ENCODE peak calls at places on chromosomes 12 and 14, in five cellular contexts. G is mucosa of descending colon, F is HL-60, I is fibroblast of pulmonary artery, R is AG10803. M is an unnamed sample.

GRCh38 chr14:50303744-50304471 is 8.1 kb downstream of the L2HGDH start:
- DNase-seq in G (no peak), F (peak), I (peak), R (peak), M (no peak)

GRCh38 chr12:84856156-84856900 is 56.3 kb downstream of the SLC6A15 start:
- DNase-seq in G (no peak), F (no peak), I (no peak), R (no peak), M (peak)

GRCh38 chr12:47874316-47874715 is 30.5 kb downstream of the VDR start:
- DNase-seq in G (no peak), F (no peak), I (no peak), R (no peak), M (no peak)

GRCh38 chr12:113889076-113889475 is 77.0 kb downstream of the RBM19 start:
- DNase-seq in G (no peak), F (no peak), I (no peak), R (peak), M (peak)

GRCh38 chr12:108752387-108752786 is 21.1 kb upstream of the CORO1C start:
- DNase-seq in G (no peak), F (no peak), I (peak), R (no peak), M (no peak)

GRCh38 chr12:48999371-49000131 is at the start of gene DDN:
- DNase-seq in G (no peak), F (no peak), I (no peak), R (peak), M (peak)

GRCh38 chr14:56170877-56171422 is 52.7 kb downstream of the PELI2 start:
- DNase-seq in G (no peak), F (no peak), I (no peak), R (no peak), M (no peak)

GRCh38 chr14:91246051-91246852 is 1.7 kb upstream of the GPR68 start:
- DNase-seq in G (no peak), F (no peak), I (no peak), R (no peak), M (no peak)

GRCh38 chr12:32586390-32586789 is 92.7 kb upstream of the DNM1L start:
- DNase-seq in G (no peak), F (peak), I (peak), R (peak), M (peak)

GRCh38 chr12:95997911-95998510 is 1.9 kb upstream of the HAL start:
- DNase-seq in G (no peak), F (no peak), I (no peak), R (no peak), M (no peak)

GRCh38 chr12:63302269-63302940 is 151.4 kb upstream of the AVPR1A start:
- DNase-seq in G (no peak), F (no peak), I (no peak), R (no peak), M (no peak)

GRCh38 chr14:32906672-32907071 is 32.0 kb upstream of the NPAS3 start:
- DNase-seq in G (no peak), F (no peak), I (no peak), R (no peak), M (no peak)

GRCh38 chr12:115312901-115313300 is 628.9 kb upstream of the TBX3 start:
- DNase-seq in G (no peak), F (no peak), I (no peak), R (no peak), M (no peak)

GRCh38 chr14:65103150-65103760 is 938 bp upstream of the MAX start:
- DNase-seq in G (peak), F (peak), I (peak), R (peak), M (peak)

GRCh38 chr14:54480830-54481562 is 7.8 kb downstream of the GMFB start:
- DNase-seq in G (no peak), F (no peak), I (no peak), R (no peak), M (no peak)

GRCh38 chr14:101202627-101203404 is 299.3 kb upstream of the RTL1 start:
- DNase-seq in G (no peak), F (no peak), I (no peak), R (no peak), M (no peak)

GRCh38 chr14:77220246-77221017 is 38.8 kb downstream of the TMEM63C start:
- DNase-seq in G (no peak), F (no peak), I (no peak), R (no peak), M (no peak)

GRCh38 chr12:71947645-71948105 is 9.0 kb downstream of the TPH2 start:
- DNase-seq in G (no peak), F (no peak), I (peak), R (peak), M (peak)

GRCh38 chr12:6949063-6949594 is 2.0 kb upstream of the PTPN6 start:
- DNase-seq in G (peak), F (no peak), I (no peak), R (no peak), M (no peak)

GRCh38 chr12:57796996-57797395 is 14.4 kb downstream of the TSFM start:
- DNase-seq in G (no peak), F (no peak), I (no peak), R (peak), M (no peak)

GRCh38 chr14:77883479-77884238 is 83.8 kb downstream of the ADCK1 start:
- DNase-seq in G (no peak), F (no peak), I (no peak), R (no peak), M (no peak)

GRCh38 chr14:75972729-75973480 is 8.9 kb downstream of the TGFB3 start:
- DNase-seq in G (no peak), F (no peak), I (no peak), R (no peak), M (no peak)

GRCh38 chr14:101840649-101841365 is 79.3 kb downstream of the PPP2R5C start:
- DNase-seq in G (no peak), F (no peak), I (no peak), R (no peak), M (no peak)

GRCh38 chr14:59829469-59829868 is 41.1 kb downstream of the RTN1 start:
- DNase-seq in G (no peak), F (no peak), I (no peak), R (peak), M (no peak)

GRCh38 chr12:62396750-62397149 is 69.9 kb upstream of the MON2 start:
- DNase-seq in G (no peak), F (no peak), I (peak), R (no peak), M (no peak)

GRCh38 chr12:106152334-106152733 is 13.6 kb upstream of the NUAK1 start:
- DNase-seq in G (no peak), F (no peak), I (no peak), R (no peak), M (no peak)

GRCh38 chr12:2165021-2165420 is 112.2 kb downstream of the CACNA1C start:
- DNase-seq in G (no peak), F (no peak), I (no peak), R (peak), M (no peak)

GRCh38 chr12:2161478-2161877 is 108.7 kb downstream of the CACNA1C start:
- DNase-seq in G (peak), F (no peak), I (peak), R (peak), M (no peak)

GRCh38 chr12:2156333-2156732 is 103.5 kb downstream of the CACNA1C start:
- DNase-seq in G (no peak), F (no peak), I (no peak), R (no peak), M (no peak)

GRCh38 chr12:2163172-2163927 is 110.6 kb downstream of the CACNA1C start:
- DNase-seq in G (peak), F (no peak), I (peak), R (peak), M (peak)

DNA sequence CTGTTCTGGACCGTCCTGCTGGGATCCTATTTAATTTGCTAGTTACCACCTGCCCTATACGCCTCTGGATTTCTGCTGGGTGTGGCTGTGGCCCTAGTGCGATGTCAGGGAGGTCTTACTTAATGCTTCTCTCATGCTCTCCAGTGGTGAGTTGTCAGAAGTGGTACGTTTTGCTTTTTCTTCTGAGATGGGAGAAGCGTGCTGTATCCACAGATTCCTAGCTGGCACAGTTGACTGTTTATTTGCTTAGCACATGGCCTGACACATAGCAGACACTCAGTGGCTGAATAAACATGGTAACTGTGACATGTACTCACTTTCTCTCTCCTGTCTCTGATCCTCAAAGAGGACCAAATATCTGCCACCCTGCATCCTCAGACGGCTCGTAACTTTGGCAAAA is 107.3 kb downstream of the CACNA1C start:
- DNase-seq in G (no peak), F (no peak), I (no peak), R (peak), M (peak)
- TF ChIP-seq CTCF in G (no peak), F (no peak), I (no peak), R (no peak), M (no peak)

GRCh38 chr14:99645545-99646505 is 896 bp downstream of the HHIPL1 start:
- DNase-seq in G (no peak), F (no peak), I (no peak), R (no peak), M (no peak)
- H3K4me3 ChIP-seq in G (no peak), F (no peak), I (peak), R (peak), M (peak)

GRCh38 chr12:127559349-127560040 is 707.5 kb upstream of the TMEM132C start:
- DNase-seq in G (peak), F (peak), I (peak), R (peak), M (peak)
- TF ChIP-seq CTCF in G (no peak), F (peak), I (peak), R (peak), M (peak)

DNA sequence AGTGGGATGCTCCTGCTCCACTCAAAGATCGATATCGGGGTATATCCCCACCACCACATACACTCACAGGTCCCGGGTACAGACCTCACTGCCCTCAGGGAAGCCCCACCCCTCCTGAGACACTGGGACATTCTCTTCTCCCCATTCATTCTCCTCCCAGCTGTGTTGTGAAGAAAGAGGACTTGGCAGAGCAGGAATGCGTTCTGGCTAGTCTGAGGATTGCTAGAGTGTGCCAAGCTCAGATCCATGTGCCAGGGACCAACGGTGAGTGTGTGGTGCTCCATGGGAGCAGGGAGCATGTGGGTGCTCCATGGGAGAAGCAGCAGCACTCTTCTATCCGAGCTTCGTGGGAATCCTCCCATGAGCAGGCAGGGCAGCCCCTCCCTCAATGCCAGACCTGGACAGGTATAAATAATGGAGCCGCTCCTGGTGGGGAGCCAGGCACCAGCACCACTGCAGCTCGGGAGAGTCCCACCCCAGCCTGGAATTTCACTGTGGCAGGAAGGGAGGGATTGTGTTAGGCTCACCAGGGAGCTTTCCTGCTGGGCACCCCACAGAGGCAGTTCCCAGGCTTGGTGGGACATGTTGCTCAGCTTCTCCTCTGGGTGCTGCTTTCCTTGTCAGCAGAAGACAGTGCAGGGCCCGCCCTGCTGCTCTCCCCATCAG is 2.3 kb upstream of the KRT5 start:
- DNase-seq in G (no peak), F (no peak), I (peak), R (peak), M (no peak)
- H3K4me3 ChIP-seq in G (no peak), F (no peak), I (no peak), R (no peak), M (no peak)

M was measured in foreskin fibroblast.